ENCODE peak calls at places on chromosome 4, in eight cellular contexts. N is erythroblast; U is iPS-NIHi11; J is GM23338; S is NCI-H2081; I is SW480; C is naive thymus-derived CD4-positive, alpha-beta T cell; D is endothelial cell. M is an unnamed sample.

GRCh38 chr4:154084864-154085263 is 296.0 kb upstream of the SFRP2 start:
- DNase-seq in N (no peak), U (no peak), J (no peak), S (no peak), I (no peak), C (no peak), D (no peak), M (no peak)

GRCh38 chr4:140642674-140643437 is 74.1 kb upstream of the UCP1 start:
- DNase-seq in N (no peak), U (no peak), J (no peak), S (no peak), I (no peak), C (no peak), D (no peak), M (no peak)

GRCh38 chr4:10006604-10007435 is 14.5 kb downstream of the SLC2A9 start:
- DNase-seq in N (no peak), U (peak; percentile 56), J (no peak), S (no peak), I (peak; percentile 80), C (no peak), D (no peak), M (peak; percentile 99)

GRCh38 chr4:61739899-61740298 is 539.8 kb downstream of the ADGRL3 start:
- DNase-seq in N (no peak), U (no peak), J (no peak), S (no peak), I (no peak), C (no peak), D (no peak), M (no peak)

GRCh38 chr4:54558889-54559682 is 98.7 kb upstream of the KIT start:
- DNase-seq in N (no peak), U (no peak), J (no peak), S (no peak), I (no peak), C (no peak), D (no peak), M (peak; percentile 92)

GRCh38 chr4:168933423-168933822 is 76.6 kb downstream of the CBR4 start:
- DNase-seq in N (no peak), U (no peak), J (no peak), S (no peak), I (no peak), C (no peak), D (no peak), M (no peak)

GRCh38 chr4:158778712-158779111 is 9.9 kb downstream of the FNIP2 start:
- DNase-seq in N (no peak), U (no peak), J (no peak), S (no peak), I (no peak), C (no peak), D (no peak), M (no peak)

GRCh38 chr4:3250956-3251690 is 2.2 kb downstream of the MSANTD1 start:
- DNase-seq in N (no peak), U (peak; percentile 63), J (peak; percentile 25), S (no peak), I (no peak), C (no peak), D (no peak), M (no peak)

GRCh38 chr4:93829531-93830089 is 1.1 kb downstream of the ATOH1 start:
- DNase-seq in N (peak; percentile 22), U (peak; percentile 14), J (peak; percentile 66), S (no peak), I (no peak), C (no peak), D (peak; percentile 13), M (no peak)

GRCh38 chr4:141609243-141609642 is 27.1 kb upstream of the IL15 start:
- DNase-seq in N (no peak), U (no peak), J (no peak), S (no peak), I (no peak), C (no peak), D (no peak), M (peak; percentile 12)

GRCh38 chr4:57044279-57044678 is 65.6 kb downstream of the POLR2B start:
- DNase-seq in N (no peak), U (no peak), J (no peak), S (no peak), I (no peak), C (no peak), D (no peak), M (no peak)

GRCh38 chr4:127732623-127733199 is 2.5 kb downstream of the SLC25A31 start:
- DNase-seq in N (peak; percentile 26), U (peak; percentile 43), J (peak; percentile 68), S (peak; percentile 7), I (peak; percentile 56), C (no peak), D (no peak), M (peak; percentile 46)

GRCh38 chr4:152220201-152220666 is 315.7 kb downstream of the FBXW7 start:
- DNase-seq in N (no peak), U (no peak), J (no peak), S (no peak), I (peak; percentile 56), C (no peak), D (no peak), M (no peak)

GRCh38 chr4:42750091-42750490 is 93.2 kb upstream of the ATP8A1 start:
- DNase-seq in N (peak; percentile 2), U (no peak), J (peak; percentile 34), S (peak; percentile 4), I (peak; percentile 13), C (no peak), D (peak; percentile 15), M (peak; percentile 30)

GRCh38 chr4:128322986-128323385 is 35.4 kb upstream of the PGRMC2 start:
- DNase-seq in N (no peak), U (no peak), J (no peak), S (no peak), I (peak; percentile 33), C (no peak), D (no peak), M (no peak)

GRCh38 chr4:168605411-168605810 is 108.6 kb downstream of the PALLD start:
- DNase-seq in N (no peak), U (no peak), J (no peak), S (no peak), I (no peak), C (no peak), D (no peak), M (no peak)

GRCh38 chr4:149793459-149793858 is 22.2 kb downstream of the IQCM start:
- DNase-seq in N (no peak), U (no peak), J (no peak), S (no peak), I (no peak), C (no peak), D (no peak), M (no peak)

GRCh38 chr4:2882341-2882740 is 38.7 kb downstream of the ADD1 start:
- DNase-seq in N (no peak), U (no peak), J (peak; percentile 52), S (no peak), I (no peak), C (no peak), D (no peak), M (no peak)

GRCh38 chr4:119204898-119205297 is 7.6 kb upstream of the USP53 start:
- DNase-seq in N (no peak), U (no peak), J (no peak), S (no peak), I (no peak), C (no peak), D (no peak), M (no peak)

GRCh38 chr4:85688055-85688740 is 213.2 kb downstream of the ARHGAP24 start:
- DNase-seq in N (no peak), U (no peak), J (no peak), S (no peak), I (no peak), C (no peak), D (no peak), M (no peak)

GRCh38 chr4:3786196-3786869 is 20.1 kb downstream of the ADRA2C start:
- DNase-seq in N (no peak), U (peak; percentile 61), J (no peak), S (peak; percentile 15), I (peak; percentile 77), C (no peak), D (no peak), M (peak; percentile 75)

GRCh38 chr4:1695913-1696312 is 11.8 kb upstream of the FAM53A start:
- DNase-seq in N (no peak), U (no peak), J (no peak), S (no peak), I (no peak), C (no peak), D (no peak), M (no peak)

GRCh38 chr4:807792-808191 is 18.1 kb downstream of the CPLX1 start:
- DNase-seq in N (no peak), U (no peak), J (no peak), S (no peak), I (no peak), C (no peak), D (no peak), M (peak; percentile 56)